ENCODE peak calls at places on chromosomes 16 and 17, in seven cellular contexts. M is SK-N-SH, N is HCT116, V is K562, X is H1, H is HepG2, U is GM12878. Y is an unnamed sample.

GRCh38 chr17:39208893-39209292 is 8.8 kb downstream of the RPL19 start:
- DNase-seq in M (no peak), X (no peak), H (no peak), N (no peak), U (no peak), V (peak; percentile 59), Y (no peak)

GRCh38 chr16:2518823-2519710 is 1.1 kb upstream of the AMDHD2 start:
- DNase-seq in V (no peak), H (no peak), N (no peak), X (no peak), U (no peak), M (peak; percentile 55), Y (no peak)

GRCh38 chr16:48613061-48613957 is 3.3 kb upstream of the N4BP1 start:
- DNase-seq in X (no peak), V (no peak), N (no peak), H (peak; percentile 76), M (no peak), U (no peak), Y (peak; percentile 69)

GRCh38 chr16:75326333-75326732 is 74.9 kb upstream of the BCAR1 start:
- DNase-seq in X (no peak), M (no peak), H (no peak), V (no peak), N (no peak), U (no peak), Y (no peak)

GRCh38 chr16:11050536-11050935 is 106.2 kb downstream of the CLEC16A start:
- DNase-seq in U (no peak), N (no peak), H (no peak), M (no peak), X (no peak), V (no peak), Y (no peak)

GRCh38 chr17:72569193-72569946 is 448.6 kb downstream of the SOX9 start:
- DNase-seq in V (no peak), H (peak; percentile 70), X (no peak), N (no peak), M (peak; percentile 58), U (no peak), Y (no peak)

GRCh38 chr16:11188801-11189740 is 66.9 kb downstream of the SOCS1 start:
- DNase-seq in N (no peak), V (no peak), U (no peak), X (no peak), H (no peak), M (no peak), Y (peak; percentile 32)

GRCh38 chr17:67718325-67718941 is 697 bp downstream of the NOL11 start:
- DNase-seq in V (peak; percentile 71), M (peak; percentile 55), N (no peak), H (peak; percentile 23), U (no peak), X (peak; percentile 44), Y (peak; percentile 29)

GRCh38 chr17:39867891-39868553 is at the start of gene ZPBP2:
- DNase-seq in U (no peak), X (no peak), M (no peak), N (no peak), H (no peak), V (no peak), Y (no peak)

GRCh38 chr17:77460514-77461046 is 319.8 kb downstream of the SEC14L1 start:
- DNase-seq in H (no peak), U (no peak), V (peak; percentile 46), M (no peak), X (no peak), N (no peak), Y (no peak)

GRCh38 chr17:2049333-2050245 is 5.3 kb upstream of the HIC1 start:
- DNase-seq in H (no peak), U (no peak), N (no peak), M (peak; percentile 95), X (peak; percentile 88), V (peak; percentile 88), Y (no peak)

GRCh38 chr17:56297142-56297541 is 143.9 kb downstream of the ANKFN1 start:
- DNase-seq in X (no peak), M (no peak), V (no peak), N (no peak), H (no peak), U (no peak), Y (no peak)

GRCh38 chr16:75266738-75267630 is 15.6 kb upstream of the BCAR1 start:
- DNase-seq in H (no peak), U (no peak), V (no peak), N (no peak), X (no peak), M (peak; percentile 50), Y (no peak)

GRCh38 chr16:55297062-55297909 is 26.7 kb upstream of the IRX6 start:
- DNase-seq in M (no peak), X (no peak), H (no peak), V (no peak), N (no peak), U (no peak), Y (no peak)

GRCh38 chr16:83701494-83701893 is 106.3 kb upstream of the HSBP1 start:
- DNase-seq in N (no peak), H (peak; percentile 33), M (no peak), V (peak; percentile 63), X (peak; percentile 92), U (no peak), Y (peak; percentile 88)

GRCh38 chr17:4853195-4853762 is 20.1 kb downstream of the MINK1 start:
- DNase-seq in M (no peak), X (no peak), N (no peak), H (no peak), U (no peak), V (no peak), Y (peak; percentile 7)

GRCh38 chr16:11916524-11917285 is 949 bp upstream of the GSPT1 start:
- DNase-seq in U (no peak), X (no peak), M (no peak), N (no peak), V (peak; percentile 42), H (peak; percentile 99), Y (peak; percentile 77)

GRCh38 chr17:28523186-28523585 is 17.0 kb downstream of the FOXN1 start:
- DNase-seq in V (no peak), X (no peak), M (no peak), H (no peak), U (no peak), N (no peak), Y (no peak)

GRCh38 chr16:48905632-48906031 is 295.7 kb upstream of the N4BP1 start:
- DNase-seq in M (no peak), N (no peak), V (no peak), H (no peak), U (no peak), X (no peak), Y (no peak)

GRCh38 chr17:78355045-78355641 is 4.7 kb downstream of the SOCS3 start:
- DNase-seq in V (peak; percentile 38), X (no peak), N (no peak), M (no peak), U (no peak), H (peak; percentile 58), Y (no peak)

GRCh38 chr17:65797809-65798208 is 236.4 kb upstream of the AXIN2 start:
- DNase-seq in U (no peak), M (peak; percentile 8), N (no peak), X (peak; percentile 69), H (peak; percentile 50), V (peak; percentile 24), Y (peak; percentile 30)
- TF ChIP-seq JUND in U (no peak), M (no peak), N (no peak), X (no peak), H (no peak), V (no peak), Y (no peak)

GRCh38 chr16:21940570-21940969 is 12.6 kb upstream of the UQCRC2 start:
- DNase-seq in H (no peak), V (no peak), M (no peak), X (no peak), U (no peak), N (no peak), Y (no peak)
- TF ChIP-seq JUND in H (no peak), V (no peak), M (no peak), X (no peak), U (no peak), N (no peak), Y (no peak)

GRCh38 chr16:15652293-15653001 is 2.4 kb downstream of the NDE1 start:
- DNase-seq in X (no peak), U (no peak), N (no peak), H (no peak), M (no peak), V (no peak), Y (no peak)
- TF ChIP-seq JUND in X (no peak), U (no peak), N (no peak), H (no peak), M (no peak), V (no peak), Y (no peak)

GRCh38 chr17:48310748-48311213 is 119.2 kb downstream of the SKAP1 start:
- DNase-seq in X (no peak), M (no peak), N (no peak), H (no peak), U (no peak), V (peak; percentile 75), Y (no peak)
- TF ChIP-seq JUND in X (no peak), M (no peak), N (no peak), H (no peak), U (no peak), V (no peak), Y (no peak)

DNA sequence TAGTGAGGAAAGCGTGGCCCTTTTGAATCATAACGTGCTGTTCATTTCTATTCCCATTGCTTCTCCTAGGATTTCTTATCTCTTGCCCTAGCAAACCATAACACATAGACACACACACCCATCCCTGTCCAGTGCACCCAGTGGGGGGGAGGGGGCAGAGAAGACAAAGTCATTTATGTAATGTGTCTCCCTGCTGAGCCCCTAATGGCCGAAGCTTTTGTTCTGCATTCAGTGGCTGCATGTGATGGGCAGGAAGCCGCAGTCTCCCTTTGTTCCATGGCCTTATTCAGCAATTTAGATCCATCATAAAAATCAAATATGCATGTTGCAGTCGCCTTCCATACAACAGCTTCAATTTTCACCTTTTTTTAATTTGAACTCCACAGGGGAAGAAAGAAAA is 325.4 kb downstream of the ZFHX3 start:
- DNase-seq in U (no peak), V (peak; percentile 23), N (no peak), H (no peak), M (no peak), X (peak; percentile 78), Y (no peak)
- TF ChIP-seq JUND in U (no peak), V (no peak), N (no peak), H (no peak), M (no peak), X (no peak), Y (no peak)

Y was measured in T47D.